ENCODE peak calls at places on chromosome 20, in six cellular contexts. E, H, X, K, Q and W are unnamed samples.

GRCh38 chr20:61983965-61984364 is 81.7 kb downstream of the TAF4 start:
- DNase-seq in E (no peak), H (no peak), X (no peak), K (no peak), Q (no peak), W (no peak)

GRCh38 chr20:1800777-1801176 is 94.4 kb upstream of the SIRPA start:
- DNase-seq in E (no peak), H (no peak), X (peak; percentile 57), K (peak; percentile 42), Q (no peak), W (no peak)

GRCh38 chr20:38260378-38261053 is at the start of gene KIAA1755:
- DNase-seq in E (peak; percentile 32), H (no peak), X (no peak), K (no peak), Q (no peak), W (no peak)

GRCh38 chr20:4256886-4257285 is 241.5 kb upstream of the RNF24 start:
- DNase-seq in E (no peak), H (no peak), X (no peak), K (no peak), Q (no peak), W (no peak)

GRCh38 chr20:41671143-41671542 is 53.0 kb upstream of the CHD6 start:
- DNase-seq in E (no peak), H (no peak), X (no peak), K (no peak), Q (no peak), W (no peak)

GRCh38 chr20:57071283-57071701 is 195.1 kb downstream of the BMP7 start:
- DNase-seq in E (no peak), H (no peak), X (no peak), K (no peak), Q (no peak), W (no peak)

GRCh38 chr20:49452011-49452482 is 30.4 kb downstream of the KCNB1 start:
- DNase-seq in E (no peak), H (no peak), X (no peak), K (no peak), Q (no peak), W (no peak)

GRCh38 chr20:58981564-58982364 is 708 bp downstream of the NELFCD start:
- DNase-seq in E (peak; percentile 15), H (peak; percentile 17), X (peak; percentile 67), K (no peak), Q (no peak), W (no peak)

GRCh38 chr20:25339608-25340007 is 51.0 kb downstream of the ABHD12 start:
- DNase-seq in E (no peak), H (no peak), X (no peak), K (no peak), Q (no peak), W (no peak)